ENCODE peak calls at places on chromosomes 11 and 22, in five cellular contexts. W is RWPE2; N is body of pancreas; C is CD8-positive, alpha-beta memory T cell; V is adrenal gland. S is an unnamed sample. For H3K4me1 and H3K36me3, the result is how much of the 10 kb centered on the place peaks cover.

GRCh38 chr11:70717961-70718595 is 319.7 kb downstream of the CTTN start:
- DNase-seq in N (no peak), V (peak), W (no peak), C (no peak), S (no peak)

GRCh38 chr11:11157201-11157600 is 195.8 kb downstream of the CSNK2A3 start:
- DNase-seq in N (no peak), C (peak), W (no peak), V (no peak), S (no peak)

GRCh38 chr11:125569913-125570621 is 790 bp downstream of the EI24 start:
- DNase-seq in W (no peak), N (peak), V (no peak), C (no peak), S (no peak)

GRCh38 chr11:44416776-44417175 is 106.8 kb upstream of the ALX4 start:
- DNase-seq in C (no peak), V (no peak), N (no peak), W (no peak), S (no peak)

GRCh38 chr22:36227396-36227795 is 11.9 kb downstream of the APOL2 start:
- DNase-seq in C (no peak), W (no peak), V (no peak), N (no peak), S (no peak)

GRCh38 chr11:15493921-15494630 is 379.4 kb downstream of the INSC start:
- DNase-seq in W (no peak), C (no peak), V (no peak), N (peak), S (no peak)

GRCh38 chr22:32535531-32536190 is 61.0 kb downstream of the FBXO7 start:
- DNase-seq in N (no peak), C (no peak), V (no peak), W (no peak), S (no peak)

GRCh38 chr11:1289211-1289935 is 20.1 kb downstream of the TOLLIP start:
- DNase-seq in C (peak), V (no peak), N (no peak), W (no peak), S (no peak)

GRCh38 chr22:42315392-42315756 is 44.9 kb upstream of the TCF20 start:
- DNase-seq in N (no peak), C (no peak), V (no peak), W (no peak), S (no peak)

GRCh38 chr22:41862530-41863266 is 29.8 kb downstream of the SREBF2 start:
- DNase-seq in C (no peak), N (no peak), V (no peak), W (no peak), S (no peak)

GRCh38 chr22:38829485-38829884 is 14.3 kb downstream of the NPTXR start:
- DNase-seq in N (no peak), W (peak), V (no peak), C (no peak), S (no peak)

GRCh38 chr11:36000616-36001190 is 56.8 kb downstream of the LDLRAD3 start:
- DNase-seq in C (no peak), N (no peak), W (no peak), V (no peak), S (no peak)

GRCh38 chr22:27989758-27990450 is 70.8 kb upstream of the PITPNB start:
- DNase-seq in V (peak), W (no peak), N (no peak), C (no peak), S (no peak)

GRCh38 chr11:48307760-48308386 is 1.9 kb downstream of the OR4S1 start:
- DNase-seq in N (peak), V (peak), C (peak), W (no peak), S (peak)

GRCh38 chr11:87097582-87097981 is 59.8 kb downstream of the TMEM135 start:
- DNase-seq in N (peak), W (no peak), V (peak), C (no peak), S (peak)

GRCh38 chr11:110000045-110000502 is 93.1 kb upstream of the ZC3H12C start:
- DNase-seq in V (no peak), N (peak), W (no peak), C (no peak), S (no peak)

GRCh38 chr11:67309661-67310061 is 6.3 kb downstream of the SSH3 start:
- DNase-seq in N (no peak), W (no peak), V (peak), C (no peak), S (no peak)

GRCh38 chr11:44952500-44953260 is 2.0 kb upstream of the TP53I11 start:
- DNase-seq in C (no peak), V (no peak), W (no peak), N (no peak), S (no peak)

GRCh38 chr11:84524422-84525051 is 1102.6 kb downstream of the DLG2 start:
- DNase-seq in N (no peak), W (no peak), C (no peak), V (no peak), S (peak)

GRCh38 chr22:50262460-50262911 is 1.0 kb upstream of the MAPK12 start:
- DNase-seq in C (no peak), N (no peak), V (no peak), W (no peak), S (no peak)

GRCh38 chr11:74141908-74142307 is 28.9 kb downstream of the C2CD3 start:
- DNase-seq in V (no peak), N (no peak), C (no peak), W (no peak), S (no peak)

GRCh38 chr22:39593061-39593930 is 22.7 kb downstream of the CACNA1I start:
- DNase-seq in W (no peak), N (no peak), C (no peak), V (peak), S (no peak)

GRCh38 chr22:20567371-20567847 is 60.0 kb downstream of the MED15 start:
- DNase-seq in W (no peak), V (no peak), C (no peak), N (no peak), S (no peak)

GRCh38 chr11:1480555-1481482 is 5.8 kb downstream of the MOB2 start:
- DNase-seq in C (peak), V (no peak), N (no peak), W (no peak), S (no peak)

GRCh38 chr11:617248-617911 is 1.6 kb upstream of the IRF7 start:
- DNase-seq in C (peak), W (no peak), N (no peak), V (no peak), S (no peak)

GRCh38 chr11:102798012-102798746 is at the start of gene MMP1:
- DNase-seq in N (no peak), W (no peak), C (no peak), V (no peak), S (no peak)

GRCh38 chr11:4610258-4610935 is 2.4 kb upstream of the TRIM68 start:
- DNase-seq in C (peak), W (no peak), N (no peak), V (no peak), S (no peak)

GRCh38 chr22:33328789-33329296 is 270.7 kb upstream of the SYN3 start:
- DNase-seq in N (no peak), V (no peak), W (no peak), C (no peak), S (no peak)

GRCh38 chr22:47995718-47996117 is 1233.3 kb downstream of the TBC1D22A start:
- DNase-seq in N (no peak), C (no peak), V (no peak), W (no peak), S (no peak)

GRCh38 chr11:110128161-110128560 is 35.0 kb downstream of the ZC3H12C start:
- DNase-seq in V (no peak), C (no peak), W (no peak), N (no peak), S (peak)

GRCh38 chr11:34492806-34493414 is 20.7 kb downstream of the ELF5 start:
- DNase-seq in C (no peak), V (peak), N (peak), W (no peak), S (peak)

GRCh38 chr11:68854273-68854958 is 12.7 kb upstream of the CPT1A start:
- DNase-seq in C (no peak), W (no peak), N (no peak), V (no peak), S (no peak)

GRCh38 chr11:68857037-68857586 is 15.4 kb upstream of the CPT1A start:
- DNase-seq in W (no peak), C (no peak), N (no peak), V (no peak), S (no peak)

GRCh38 chr11:68852628-68853027 is 10.9 kb upstream of the CPT1A start:
- DNase-seq in V (no peak), N (no peak), C (no peak), W (no peak), S (no peak)

GRCh38 chr11:68859123-68859522 is 17.4 kb upstream of the CPT1A start:
- DNase-seq in N (no peak), W (no peak), V (no peak), C (no peak), S (no peak)

GRCh38 chr11:68855205-68855978 is 13.7 kb upstream of the CPT1A start:
- DNase-seq in W (no peak), V (peak), N (peak), C (no peak), S (no peak)
- H3K4me3 ChIP-seq in W (no peak), V (no peak), N (peak), C (peak), S (peak)

GRCh38 chr22:46776876-46777608 is 14.6 kb downstream of the TBC1D22A start:
- DNase-seq in C (peak), V (no peak), W (no peak), N (no peak), S (no peak)
- H3K4me1 ChIP-seq in C (half or more), V (under half), W (under half), N (under half), S (under half)

GRCh38 chr11:61018059-61018458 is 46.6 kb downstream of the CD6 start:
- DNase-seq in C (no peak), N (no peak), V (no peak), W (no peak), S (no peak)
- H3K36me3 ChIP-seq in C (under half), N (under half), V (under half), W (under half), S (under half)

GRCh38 chr11:64875369-64876225 is 2.8 kb downstream of the EHD1 start:
- DNase-seq in C (no peak), V (no peak), W (no peak), N (no peak), S (no peak)

GRCh38 chr11:64874841-64875240 is 3.6 kb downstream of the EHD1 start:
- DNase-seq in N (no peak), C (no peak), W (no peak), V (no peak), S (no peak)

GRCh38 chr11:64876226-64876750 is 2.1 kb downstream of the EHD1 start:
- DNase-seq in C (no peak), N (no peak), W (no peak), V (no peak), S (no peak)

GRCh38 chr11:64872790-64873488 is 5.5 kb downstream of the EHD1 start:
- DNase-seq in N (no peak), W (no peak), C (no peak), V (no peak), S (no peak)

DNA sequence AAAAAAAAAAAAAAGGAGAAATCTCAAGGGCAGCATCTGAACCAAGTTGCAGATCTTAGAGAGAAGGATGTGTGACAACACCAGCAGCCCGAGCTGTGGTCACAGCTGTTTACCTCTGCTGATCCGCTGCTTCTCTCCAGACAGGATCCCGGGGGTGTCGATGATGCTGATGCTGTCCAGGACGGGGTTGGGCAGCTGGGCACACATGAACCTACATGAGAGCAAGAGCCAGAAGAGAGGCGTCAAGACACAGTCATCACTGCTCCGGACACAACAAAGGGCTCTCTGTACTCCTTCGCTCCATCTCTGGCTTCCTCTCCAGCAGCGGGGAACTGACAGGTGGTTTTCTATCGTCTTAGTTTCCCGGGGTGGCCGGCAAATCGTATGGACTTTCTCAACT is 4.1 kb downstream of the EHD1 start:
- DNase-seq in C (peak), N (no peak), W (no peak), V (peak), S (no peak)
- H3K4me3 ChIP-seq in C (peak), N (no peak), W (no peak), V (no peak), S (no peak)

GRCh38 chr22:26660961-26661578 is 3.7 kb downstream of the MIAT start:
- DNase-seq in N (no peak), W (no peak), C (no peak), V (no peak), S (peak)
- H3K4me1 ChIP-seq in N (under half), W (under half), C (under half), V (under half), S (under half)

GRCh38 chr11:75262961-75263852 is 22.6 kb downstream of the TPBGL start:
- DNase-seq in W (peak), N (no peak), C (peak), V (no peak), S (no peak)

GRCh38 chr11:75264356-75264755 is 23.8 kb downstream of the TPBGL start:
- DNase-seq in C (no peak), W (peak), N (no peak), V (no peak), S (no peak)

GRCh38 chr11:75263944-75264349 is 23.4 kb downstream of the TPBGL start:
- DNase-seq in C (peak), W (peak), N (no peak), V (no peak), S (no peak)

GRCh38 chr11:75265851-75266531 is 25.4 kb downstream of the TPBGL start:
- DNase-seq in V (no peak), W (peak), C (peak), N (no peak), S (no peak)

DNA sequence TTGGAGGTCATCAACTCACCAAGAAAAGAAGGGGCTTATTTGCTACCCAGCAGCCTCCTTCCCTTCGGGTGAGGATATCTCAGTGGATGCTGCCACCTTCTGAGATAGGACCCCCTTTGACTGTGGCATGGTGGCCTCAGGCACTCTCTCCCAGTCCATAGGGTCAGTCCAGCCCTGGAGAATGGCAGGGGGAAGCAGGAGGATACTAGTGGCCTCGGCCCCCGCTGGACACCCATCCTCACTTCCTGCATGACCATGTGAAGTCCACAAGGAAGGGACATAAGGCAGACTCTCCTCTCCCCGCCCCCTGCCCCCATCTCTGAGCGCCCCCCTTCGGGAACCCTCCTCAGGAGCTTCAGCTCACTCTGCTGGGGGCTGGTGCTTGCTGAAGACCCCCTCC is 24.4 kb downstream of the TPBGL start:
- DNase-seq in V (no peak), N (no peak), W (peak), C (peak), S (no peak)
- H3K36me3 ChIP-seq in V (under half), N (under half), W (under half), C (under half), S (under half)

GRCh38 chr11:66087148-66087908 is 17.3 kb downstream of the PACS1 start:
- DNase-seq in V (no peak), W (no peak), N (no peak), C (no peak), S (no peak)
- H3K4me3 ChIP-seq in V (no peak), W (no peak), N (no peak), C (no peak), S (no peak)

GRCh38 chr22:22410121-22410520 is 98.4 kb downstream of the ZNF280B start:
- DNase-seq in C (no peak), V (no peak), W (no peak), N (peak), S (no peak)

GRCh38 chr22:22408269-22408668 is 100.3 kb downstream of the ZNF280B start:
- DNase-seq in V (no peak), W (no peak), N (no peak), C (no peak), S (no peak)

GRCh38 chr22:22408731-22409696 is 99.5 kb downstream of the ZNF280B start:
- DNase-seq in W (no peak), V (peak), N (peak), C (no peak), S (peak)

GRCh38 chr22:22414266-22414665 is 94.3 kb downstream of the ZNF280B start:
- DNase-seq in V (no peak), N (no peak), C (no peak), W (no peak), S (no peak)

GRCh38 chr22:22410677-22411076 is 97.9 kb downstream of the ZNF280B start:
- DNase-seq in C (no peak), W (no peak), N (no peak), V (no peak), S (no peak)
- H3K4me1 ChIP-seq in C (under half), W (under half), N (under half), V (under half), S (under half)